ENCODE peak calls at places on chromosomes 13 and 19, in eight cellular contexts. O is central memory CD4-positive, alpha-beta T cell; X is activated gamma-delta T cell treated with Interleukin-2 at 50 U/mL for 16 hours; A is AG04450; Q is anterior cingulate cortex; I is stimulated activated CD4-positive, alpha-beta T cell treated with anti-CD3 and anti-CD28 coated beads, Interleukin-15, amount 100 ng/mL, for 1 hour; F is left cardiac atrium; E is NCI-H1092. B is an unnamed sample.
A peak's percentile ranks its signal among the peaks of the same experiment; 100 is the strongest.

GRCh38 chr19:4662020-4662695 is 8.0 kb downstream of the MYDGF start:
- DNase-seq in E (no peak), A (no peak), O (no peak), I (no peak), F (no peak), Q (no peak), X (no peak), B (no peak)

GRCh38 chr19:10505583-10506229 is 2.5 kb upstream of the KEAP1 start:
- DNase-seq in X (peak; percentile 85), A (no peak), Q (peak; percentile 32), F (peak; percentile 80), E (no peak), O (peak; percentile 69), I (peak; percentile 75), B (no peak)

GRCh38 chr19:23558541-23558940 is 128.5 kb downstream of the ZNF675 start:
- DNase-seq in I (no peak), X (no peak), E (no peak), Q (no peak), A (no peak), F (no peak), O (no peak), B (no peak)

GRCh38 chr13:97359181-97360057 is 74.5 kb upstream of the RAP2A start:
- DNase-seq in X (peak; percentile 37), Q (no peak), O (peak; percentile 50), I (peak; percentile 0), F (no peak), A (peak; percentile 87), E (peak; percentile 70), B (peak; percentile 7)

GRCh38 chr19:15452111-15453047 is 2.6 kb upstream of the WIZ start:
- DNase-seq in E (no peak), Q (no peak), F (peak; percentile 95), O (no peak), I (no peak), A (peak; percentile 8), X (no peak), B (peak; percentile 61)

GRCh38 chr19:13181747-13182388 is 31.7 kb downstream of the IER2 start:
- DNase-seq in I (no peak), F (peak; percentile 79), O (no peak), X (peak; percentile 56), E (peak; percentile 48), Q (peak; percentile 20), A (no peak), B (no peak)

GRCh38 chr19:50268501-50268900 is 60.7 kb downstream of the KCNC3 start:
- DNase-seq in O (no peak), X (no peak), F (no peak), E (no peak), A (no peak), Q (no peak), I (no peak), B (no peak)

GRCh38 chr19:34254552-34255432 is at the start of gene GARRE1:
- DNase-seq in X (peak; percentile 82), A (no peak), I (peak; percentile 14), E (peak; percentile 53), O (peak; percentile 79), Q (peak; percentile 41), F (peak; percentile 54), B (no peak)

GRCh38 chr13:96967248-96967745 is 27.0 kb downstream of the OXGR1 start:
- DNase-seq in A (no peak), O (no peak), I (no peak), F (no peak), X (no peak), E (no peak), Q (no peak), B (no peak)

GRCh38 chr19:55579766-55580621 is 654 bp downstream of the ZNF579 start:
- DNase-seq in X (no peak), E (no peak), O (no peak), F (no peak), Q (no peak), I (no peak), A (no peak), B (no peak)

GRCh38 chr13:59447846-59448620 is 715.7 kb downstream of the DIAPH3 start:
- DNase-seq in O (no peak), X (no peak), I (no peak), Q (no peak), A (peak; percentile 43), F (no peak), E (no peak), B (no peak)

GRCh38 chr19:5913739-5914357 is at the start of gene CAPS:
- DNase-seq in A (no peak), X (no peak), Q (no peak), F (peak; percentile 63), I (no peak), O (no peak), E (no peak), B (no peak)

GRCh38 chr13:111469916-111470506 is 149.6 kb downstream of the TEX29 start:
- DNase-seq in X (no peak), A (no peak), I (no peak), E (no peak), O (no peak), Q (no peak), F (no peak), B (no peak)

GRCh38 chr13:97113231-97114001 is 108.7 kb upstream of the MBNL2 start:
- DNase-seq in F (no peak), O (no peak), Q (no peak), A (no peak), E (peak; percentile 28), X (no peak), I (no peak), B (no peak)

GRCh38 chr19:1041835-1042685 is 2.2 kb downstream of the ABCA7 start:
- DNase-seq in A (no peak), E (no peak), O (no peak), X (no peak), F (peak; percentile 36), Q (no peak), I (no peak), B (no peak)

GRCh38 chr13:32278456-32278855 is 36.7 kb downstream of the ZAR1L start:
- DNase-seq in O (no peak), A (peak; percentile 50), I (no peak), E (no peak), X (no peak), Q (no peak), F (no peak), B (no peak)

GRCh38 chr13:27631665-27632064 is 10.0 kb downstream of the POLR1D start:
- DNase-seq in X (no peak), I (no peak), E (no peak), F (no peak), A (no peak), O (no peak), Q (no peak), B (no peak)

GRCh38 chr19:39263912-39264305 is 4.3 kb upstream of the IFNL2 start:
- DNase-seq in O (no peak), Q (no peak), I (no peak), A (no peak), F (no peak), E (no peak), X (no peak), B (no peak)

GRCh38 chr19:50427997-50428425 is 4.7 kb upstream of the MYBPC2 start:
- DNase-seq in X (no peak), Q (peak; percentile 47), E (no peak), F (peak; percentile 89), A (peak; percentile 11), O (peak; percentile 14), I (no peak), B (no peak)

GRCh38 chr13:51612867-51613266 is 28.6 kb downstream of the WDFY2 start:
- DNase-seq in F (no peak), O (no peak), E (no peak), Q (no peak), A (no peak), X (no peak), I (no peak), B (no peak)

GRCh38 chr19:27824108-27824507 is 1388.8 kb downstream of the UQCRFS1 start:
- DNase-seq in A (no peak), Q (no peak), X (no peak), I (no peak), O (no peak), E (no peak), F (no peak), B (no peak)

GRCh38 chr13:29713841-29714240 is 118.4 kb upstream of the SLC7A1 start:
- DNase-seq in A (no peak), E (no peak), X (no peak), F (no peak), O (no peak), I (no peak), Q (no peak), B (peak; percentile 0)

GRCh38 chr13:108435393-108436149 is 166.1 kb downstream of the TNFSF13B start:
- DNase-seq in F (no peak), I (no peak), E (no peak), A (no peak), Q (no peak), X (no peak), O (no peak), B (no peak)

GRCh38 chr19:38294090-38294489 is 10.0 kb upstream of the C19orf33 start:
- DNase-seq in F (no peak), I (no peak), Q (peak; percentile 25), E (no peak), A (no peak), X (no peak), O (no peak), B (no peak)

GRCh38 chr19:18975011-18975410 is 34.0 kb upstream of the HOMER3 start:
- DNase-seq in O (no peak), A (no peak), Q (no peak), I (no peak), F (no peak), X (no peak), E (no peak), B (no peak)

GRCh38 chr13:43303040-43303729 is 279.8 kb downstream of the DNAJC15 start:
- DNase-seq in I (no peak), A (no peak), O (no peak), X (no peak), E (peak; percentile 26), Q (peak; percentile 32), F (peak; percentile 71), B (peak; percentile 84)

GRCh38 chr19:17205237-17206140 is 9.7 kb upstream of the USE1 start:
- DNase-seq in E (peak; percentile 56), O (peak; percentile 56), Q (no peak), A (no peak), X (peak; percentile 57), F (peak; percentile 55), I (peak; percentile 38), B (no peak)

GRCh38 chr19:916645-917322 is 349 bp upstream of the KISS1R start:
- DNase-seq in O (no peak), Q (no peak), X (no peak), I (no peak), A (no peak), F (no peak), E (no peak), B (no peak)

GRCh38 chr13:48316826-48317510 is 13.4 kb downstream of the RB1 start:
- DNase-seq in E (no peak), X (no peak), I (no peak), A (no peak), Q (no peak), O (no peak), F (peak; percentile 21), B (no peak)

GRCh38 chr13:78241278-78241919 is 322.8 kb upstream of the EDNRB start:
- DNase-seq in A (peak; percentile 2), I (no peak), X (no peak), E (peak; percentile 69), O (no peak), F (peak; percentile 18), Q (no peak), B (no peak)

GRCh38 chr19:33520844-33521479 is 629 bp downstream of the PEPD start:
- DNase-seq in X (no peak), E (no peak), Q (no peak), A (no peak), F (no peak), I (no peak), O (no peak), B (no peak)

GRCh38 chr19:7888145-7888825 is at the start of gene LRRC8E:
- DNase-seq in F (peak; percentile 61), I (peak; percentile 41), E (no peak), X (no peak), A (no peak), Q (no peak), O (no peak), B (no peak)

GRCh38 chr19:38644719-38645118 is 2.7 kb upstream of the ACTN4 start:
- DNase-seq in Q (no peak), O (no peak), A (no peak), I (no peak), X (no peak), F (no peak), E (no peak), B (no peak)

GRCh38 chr19:29587518-29587986 is 18.5 kb upstream of the POP4 start:
- DNase-seq in A (no peak), F (no peak), I (no peak), O (peak; percentile 57), X (peak; percentile 58), E (no peak), Q (no peak), B (no peak)

B was measured in DMS 273 treated with DMSO at 0.1 percent for 48 hours.